ENCODE peak calls at places on chromosomes 2 and 18, in four cellular contexts. H is A549, U is stomach, Z is ovary. B is an unnamed sample. For H3K4me1, the result is how much of the 10 kb centered on the place peaks cover.

GRCh38 chr2:30235859-30236535 is 4.7 kb downstream of the LBH start:
- DNase-seq in H (no peak), Z (no peak), U (peak), B (no peak)

GRCh38 chr2:145058457-145058856 is 538.5 kb upstream of the ZEB2 start:
- DNase-seq in U (no peak), Z (no peak), H (no peak), B (no peak)

GRCh38 chr2:167289651-167290410 is 401.6 kb downstream of the XIRP2 start:
- DNase-seq in U (no peak), Z (no peak), H (no peak), B (no peak)

GRCh38 chr18:63817441-63818051 is 42.3 kb downstream of the SERPINB7 start:
- DNase-seq in H (no peak), Z (no peak), U (no peak), B (no peak)

GRCh38 chr2:3806730-3807129 is 103.4 kb downstream of the DCDC2C start:
- DNase-seq in U (no peak), H (no peak), Z (no peak), B (no peak)

GRCh38 chr2:20671036-20671735 is 4.2 kb downstream of the GDF7 start:
- DNase-seq in U (no peak), Z (no peak), H (no peak), B (no peak)

GRCh38 chr18:24054130-24054529 is 39.6 kb downstream of the TTC39C start:
- DNase-seq in H (no peak), Z (no peak), U (no peak), B (no peak)

GRCh38 chr2:158718851-158719250 is 76.3 kb upstream of the DAPL1 start:
- DNase-seq in Z (no peak), U (no peak), H (no peak), B (peak)

GRCh38 chr2:25331686-25332365 is 9.9 kb downstream of the DNMT3A start:
- DNase-seq in Z (no peak), U (no peak), H (no peak), B (no peak)

GRCh38 chr18:68314403-68314802 is 400.5 kb downstream of the TMX3 start:
- DNase-seq in Z (no peak), H (no peak), U (no peak), B (no peak)

DNA sequence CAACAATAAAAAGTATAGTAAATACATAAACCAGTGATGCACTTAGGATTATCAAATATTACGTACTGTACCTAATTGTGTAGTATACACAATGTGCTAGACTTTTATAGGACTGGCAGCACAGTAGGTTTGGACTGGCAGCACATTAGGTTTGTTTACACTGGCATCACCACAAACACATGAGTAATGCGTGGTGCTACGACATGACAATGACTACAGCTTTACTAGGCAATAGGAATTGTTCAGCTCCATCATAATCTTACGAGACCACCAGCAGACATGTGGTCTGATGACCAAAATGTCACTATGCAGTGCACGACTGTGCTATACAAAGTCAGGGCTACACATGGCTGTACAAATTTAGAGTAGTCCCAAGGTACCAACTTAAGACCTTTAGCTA is 2.3 kb downstream of the MBOAT2 start:
- DNase-seq in H (peak), U (no peak), Z (no peak), B (no peak)
- TF ChIP-seq EP300 in H (no peak), U (no peak), Z (no peak), B (no peak)

DNA sequence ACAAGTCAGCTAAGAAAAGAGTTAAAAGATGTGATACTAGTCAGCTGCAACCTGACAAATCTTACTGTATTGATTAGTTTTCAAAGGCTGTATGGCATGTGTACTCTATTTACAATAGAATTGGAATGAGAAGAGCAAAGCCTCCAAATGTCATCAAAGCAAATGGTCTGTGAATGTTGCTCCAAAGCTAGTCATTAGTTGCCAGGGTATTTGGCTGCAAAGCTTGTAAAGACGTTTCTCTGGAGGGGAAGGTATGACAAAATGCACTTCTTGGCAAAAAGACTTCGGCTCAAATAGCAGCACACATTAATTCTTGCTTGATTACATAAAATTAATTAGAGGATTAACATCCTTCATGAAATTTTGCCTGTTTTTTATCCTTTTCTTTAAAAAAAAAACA is 59.3 kb downstream of the ETAA1 start:
- DNase-seq in Z (no peak), U (no peak), H (no peak), B (no peak)
- H3K4me1 ChIP-seq in Z (under half), U (under half), H (under half), B (under half)

GRCh38 chr2:195513119-195513518 is 143.9 kb upstream of the SLC39A10 start:
- DNase-seq in Z (no peak), H (no peak), U (no peak), B (no peak)
- TF ChIP-seq EP300 in Z (no peak), H (no peak), U (no peak), B (no peak)

DNA sequence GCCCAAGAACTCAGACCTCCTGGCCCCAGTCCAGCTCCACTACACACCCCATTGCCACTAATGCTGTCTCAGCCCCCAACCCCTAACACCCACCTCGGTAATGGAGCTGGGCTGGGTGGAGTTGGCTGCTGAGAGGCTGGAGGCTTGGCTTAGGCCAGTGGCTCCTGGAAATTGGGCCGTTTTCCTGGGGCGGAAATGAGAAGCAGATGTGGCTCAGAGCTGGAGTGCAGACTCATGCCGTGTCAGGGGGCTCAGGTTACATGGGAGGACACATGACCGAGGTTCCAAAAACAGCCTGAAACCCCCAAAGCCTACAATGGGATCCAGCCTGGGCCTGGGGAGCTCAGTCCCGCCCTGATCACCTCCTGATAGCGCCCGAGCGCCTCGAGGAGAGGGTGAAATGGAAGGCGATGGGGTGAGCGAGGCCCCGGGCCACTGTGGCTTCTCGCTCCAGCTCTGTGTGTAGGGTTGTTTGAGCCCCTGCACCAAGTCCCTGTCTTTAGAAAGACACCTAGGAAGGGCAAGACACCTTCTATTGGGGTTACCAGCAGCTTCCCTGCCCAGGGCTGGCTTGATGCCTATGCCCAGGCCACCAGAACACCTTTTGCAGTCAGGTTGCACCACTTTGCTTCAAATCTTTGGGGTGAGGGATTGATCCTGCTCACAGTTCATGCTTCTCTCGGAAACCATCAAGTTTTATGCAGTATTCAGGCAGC is 175.7 kb upstream of the HAAO start:
- DNase-seq in U (no peak), H (no peak), Z (peak), B (no peak)
- H3K4me1 ChIP-seq in U (under half), H (under half), Z (under half), B (under half)

DNA sequence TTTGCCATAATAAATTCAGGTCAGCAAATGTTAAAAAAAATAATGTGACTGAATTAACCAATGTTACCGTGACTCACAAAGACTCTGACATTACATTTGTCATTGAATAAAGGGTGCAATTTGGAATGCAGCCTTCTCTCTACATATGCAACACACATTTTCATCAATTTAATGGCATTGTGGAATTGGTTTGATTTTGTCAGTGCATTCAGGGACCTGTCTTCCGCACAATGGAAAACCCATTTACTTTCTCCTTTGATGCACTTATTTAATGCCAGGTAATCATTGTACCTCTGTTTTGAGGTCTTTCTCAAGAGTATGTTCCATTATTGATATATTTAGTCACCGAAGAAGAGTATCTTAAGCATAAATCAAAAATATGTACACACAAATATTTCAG is 1099.3 kb downstream of the SOCS6 start:
- DNase-seq in Z (no peak), U (no peak), H (no peak), B (no peak)
- TF ChIP-seq EP300 in Z (no peak), U (no peak), H (no peak), B (no peak)

GRCh38 chr18:13321923-13322322 is 103.4 kb downstream of the LDLRAD4 start:
- DNase-seq in Z (no peak), U (no peak), H (no peak), B (no peak)
- H3K4me1 ChIP-seq in Z (under half), U (under half), H (under half), B (half or more)

DNA sequence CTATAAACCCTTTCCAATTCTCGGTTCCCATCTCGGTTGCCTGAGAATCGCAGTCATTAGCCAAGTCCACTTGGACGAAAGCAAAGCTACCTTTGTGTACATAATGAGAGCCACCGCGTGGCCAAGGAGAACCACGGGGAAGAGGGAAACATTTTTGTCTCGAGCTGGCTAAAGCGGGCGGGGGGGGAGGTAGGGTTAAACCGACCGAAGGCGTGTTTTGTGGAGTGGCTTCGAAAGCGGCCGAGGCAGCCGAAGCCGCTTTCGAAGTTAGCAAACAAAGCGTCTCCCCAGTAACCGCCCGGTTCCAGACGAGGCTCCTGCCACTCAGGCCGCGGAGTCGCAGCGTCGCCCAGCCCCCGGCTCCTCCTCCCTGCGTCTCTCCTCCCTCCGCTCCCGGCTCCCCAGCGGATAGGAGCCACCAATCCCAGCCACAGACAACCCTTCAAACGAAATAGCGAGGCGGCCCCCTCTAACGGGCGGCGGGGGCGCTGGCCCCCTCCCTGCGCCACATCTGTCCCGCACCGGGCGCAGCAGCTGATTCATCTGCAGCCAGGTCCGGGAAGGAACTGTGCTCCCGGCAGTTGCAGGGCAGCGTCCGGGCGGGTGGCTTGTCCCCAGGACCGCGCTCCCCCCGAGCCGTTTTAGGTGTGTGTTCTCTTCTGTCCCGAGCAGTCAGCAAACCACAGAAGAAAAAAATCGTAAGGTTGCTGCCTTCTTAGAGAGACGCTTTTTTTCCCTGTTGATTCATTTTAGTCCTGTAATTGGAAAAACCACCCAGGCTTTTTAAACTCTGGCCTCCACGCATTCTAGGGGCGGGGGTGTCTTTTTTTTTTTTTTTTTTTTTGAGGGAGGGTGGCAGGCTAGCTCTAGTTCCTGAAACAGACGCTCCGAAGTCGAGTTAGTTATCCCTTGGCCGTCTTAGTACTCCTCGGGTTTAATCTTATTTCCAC is 1.8 kb upstream of the TGIF1 start:
- DNase-seq in H (peak), U (peak), Z (peak), B (peak)
- TF ChIP-seq EP300 in H (peak), U (no peak), Z (no peak), B (peak)

GRCh38 chr2:190887089-190887488 is 6.5 kb downstream of the GLS start:
- DNase-seq in Z (no peak), H (peak), U (no peak), B (no peak)

GRCh38 chr2:190891370-190891769 is 10.7 kb downstream of the GLS start:
- DNase-seq in Z (no peak), H (no peak), U (no peak), B (no peak)

GRCh38 chr2:190888449-190888848 is 7.8 kb downstream of the GLS start:
- DNase-seq in Z (no peak), U (no peak), H (no peak), B (no peak)

GRCh38 chr2:190891913-190892312 is 11.3 kb downstream of the GLS start:
- DNase-seq in U (no peak), H (no peak), Z (no peak), B (no peak)

DNA sequence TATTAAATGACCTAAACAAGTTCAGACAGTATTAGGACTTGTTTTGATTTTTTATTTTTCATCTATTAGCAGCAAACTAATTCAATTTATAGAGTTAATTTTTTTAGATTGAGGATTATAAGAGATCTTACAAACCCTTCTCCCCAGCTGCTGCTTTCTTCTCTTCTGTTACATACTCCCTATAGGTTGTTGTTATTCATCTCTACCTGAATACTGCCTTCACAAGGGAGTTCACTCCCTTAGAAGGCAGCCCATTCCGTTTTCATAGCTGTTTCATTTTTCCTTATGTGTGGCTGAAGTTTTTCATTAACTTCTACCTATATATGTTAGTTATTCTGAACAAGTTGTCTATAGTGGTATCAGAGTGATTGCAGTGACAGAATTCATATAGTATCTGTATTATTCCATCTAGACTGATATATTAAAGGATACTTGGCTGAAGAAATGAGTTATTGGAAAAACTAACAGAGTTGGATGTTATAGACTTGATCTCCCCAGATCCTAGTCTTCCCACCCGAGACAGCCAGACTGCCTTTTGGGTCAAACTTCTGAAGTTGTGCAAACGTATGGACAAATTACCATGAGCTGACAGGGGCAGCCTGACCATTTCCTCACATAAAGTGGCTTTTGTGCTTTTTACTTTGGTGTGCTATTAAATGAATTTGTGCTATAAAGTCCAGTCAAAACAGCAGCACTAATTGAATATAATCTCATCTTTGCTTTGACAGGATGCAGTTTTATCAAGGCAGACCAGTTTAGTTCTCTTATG is 8.7 kb downstream of the GLS start:
- DNase-seq in H (no peak), Z (no peak), U (no peak), B (no peak)
- H3K4me1 ChIP-seq in H (half or more), Z (under half), U (half or more), B (half or more)